ENCODE peak calls at places on chromosomes 12 and 14, in six cellular contexts. Z, H, C, D, F and I are unnamed samples.

GRCh38 chr12:41288188-41288811 is 100.2 kb downstream of the PDZRN4 start:
- DNase-seq in Z (no peak), H (no peak), C (no peak), D (no peak), F (no peak), I (no peak)

GRCh38 chr14:73755434-73756014 is 41.3 kb upstream of the PNMA1 start:
- DNase-seq in Z (no peak), H (no peak), C (no peak), D (no peak), F (no peak), I (no peak)

GRCh38 chr12:47082283-47082962 is 2.7 kb upstream of the AMIGO2 start:
- DNase-seq in Z (peak; percentile 27), H (no peak), C (no peak), D (no peak), F (no peak), I (no peak)

GRCh38 chr12:5246196-5246595 is 185.7 kb upstream of the NTF3 start:
- DNase-seq in Z (no peak), H (no peak), C (no peak), D (no peak), F (no peak), I (no peak)

GRCh38 chr14:72907886-72908285 is 14.0 kb upstream of the DPF3 start:
- DNase-seq in Z (no peak), H (peak; percentile 46), C (no peak), D (no peak), F (no peak), I (no peak)

GRCh38 chr14:88983755-88984154 is 159.3 kb downstream of the TTC8 start:
- DNase-seq in Z (peak; percentile 88), H (peak; percentile 82), C (no peak), D (peak; percentile 53), F (no peak), I (peak; percentile 73)

GRCh38 chr12:68899251-68899771 is 33.7 kb downstream of the CPM start:
- DNase-seq in Z (peak; percentile 52), H (peak; percentile 86), C (peak; percentile 8), D (peak; percentile 74), F (peak; percentile 70), I (peak; percentile 91)

GRCh38 chr12:15001733-15002471 is 29.1 kb downstream of the PDE6H start:
- DNase-seq in Z (no peak), H (peak; percentile 44), C (no peak), D (no peak), F (peak; percentile 87), I (no peak)

GRCh38 chr12:106205208-106206069 is 42.4 kb downstream of the CKAP4 start:
- DNase-seq in Z (peak; percentile 61), H (no peak), C (peak; percentile 64), D (no peak), F (no peak), I (no peak)

GRCh38 chr12:6450091-6450868 is 1.6 kb upstream of the TAPBPL start:
- DNase-seq in Z (no peak), H (no peak), C (no peak), D (no peak), F (no peak), I (no peak)

GRCh38 chr12:45234134-45234865 is 18.4 kb downstream of the ANO6 start:
- DNase-seq in Z (peak; percentile 91), H (peak; percentile 98), C (peak; percentile 88), D (peak; percentile 95), F (no peak), I (peak; percentile 93)

GRCh38 chr12:53827306-53827705 is 75.5 kb upstream of the CISTR start:
- DNase-seq in Z (no peak), H (no peak), C (no peak), D (no peak), F (no peak), I (no peak)

DNA sequence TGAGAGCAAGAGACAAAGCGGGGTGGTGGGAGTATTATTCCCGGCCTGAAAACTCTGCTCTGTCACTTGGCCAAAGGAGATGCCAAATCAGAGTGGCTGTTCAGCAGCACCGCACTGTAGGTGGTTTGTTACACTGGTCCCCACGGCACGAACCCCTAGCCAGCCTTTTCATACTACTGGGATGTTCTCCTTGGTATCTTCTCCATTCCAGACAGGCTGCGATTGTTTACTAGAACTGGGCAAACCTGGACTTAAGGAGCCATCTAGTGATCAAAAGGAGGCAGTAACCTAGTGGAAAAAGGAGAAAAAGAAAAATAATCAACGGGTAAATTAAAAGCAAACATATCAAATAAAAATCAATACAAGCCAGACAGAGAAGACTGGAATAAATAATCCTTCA is 58.9 kb upstream of the TMTC2 start:
- DNase-seq in Z (peak; percentile 59), H (peak; percentile 21), C (peak; percentile 26), D (no peak), F (no peak), I (peak; percentile 7)
- TF ChIP-seq CTCF in Z (peak; percentile 55), H (peak; percentile 31), C (peak; percentile 62), D (peak; percentile 44), F (no peak), I (peak; percentile 63)

GRCh38 chr12:132571051-132571450 is 39.3 kb downstream of the LRCOL1 start:
- DNase-seq in Z (no peak), H (no peak), C (no peak), D (no peak), F (no peak), I (no peak)

GRCh38 chr12:132574271-132574996 is 35.9 kb downstream of the LRCOL1 start:
- DNase-seq in Z (no peak), H (no peak), C (no peak), D (no peak), F (no peak), I (no peak)

GRCh38 chr12:132572106-132572505 is 38.3 kb downstream of the LRCOL1 start:
- DNase-seq in Z (no peak), H (no peak), C (no peak), D (no peak), F (no peak), I (no peak)

GRCh38 chr12:132571598-132571997 is 38.8 kb downstream of the LRCOL1 start:
- DNase-seq in Z (no peak), H (no peak), C (no peak), D (no peak), F (no peak), I (no peak)

DNA sequence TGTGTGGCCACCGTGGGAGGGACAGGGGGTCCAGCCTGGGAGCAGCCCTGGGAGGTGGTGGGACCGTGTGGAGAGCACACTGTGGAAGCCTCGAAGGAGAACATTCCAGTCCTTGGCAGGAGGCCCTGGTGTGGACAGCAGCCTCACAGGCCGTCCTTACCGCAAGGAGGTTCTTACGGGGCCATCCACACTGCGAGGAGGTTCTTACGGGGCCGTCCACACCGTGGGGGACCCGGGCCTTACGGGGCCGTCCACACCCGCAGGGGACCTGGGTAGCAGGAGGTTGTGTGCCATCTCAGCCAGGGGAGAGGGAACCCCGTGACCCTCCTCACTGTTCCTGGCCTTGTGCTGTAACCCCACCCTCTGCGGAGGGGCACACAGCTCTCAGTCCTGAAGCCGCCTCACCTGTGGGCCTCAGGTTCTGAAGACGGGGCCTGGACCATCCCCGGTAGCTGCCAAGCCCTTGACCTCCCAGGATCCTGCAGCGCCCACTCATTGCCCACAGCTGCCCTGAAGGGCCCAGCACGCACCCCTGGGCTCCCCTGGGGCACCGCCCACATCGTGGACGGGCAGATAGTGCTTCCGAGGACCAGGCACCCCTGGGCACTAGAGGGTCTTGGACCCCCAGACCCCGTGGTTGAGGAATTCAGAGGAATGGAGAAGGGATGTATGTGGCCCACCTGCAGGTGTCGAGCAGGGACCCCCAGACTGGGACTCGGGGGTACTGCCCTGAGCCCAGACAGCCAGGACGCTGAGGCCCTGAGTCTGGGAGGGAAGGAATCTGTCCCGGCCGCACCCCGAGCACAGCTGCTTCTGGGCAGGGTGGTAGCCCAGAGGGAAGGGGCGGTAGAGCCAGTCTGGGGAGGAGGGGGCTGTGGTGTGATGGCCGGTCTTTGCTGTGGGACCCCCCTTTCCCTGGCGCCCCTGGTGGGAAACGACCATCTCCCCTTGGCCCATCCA is 37.3 kb downstream of the LRCOL1 start:
- DNase-seq in Z (no peak), H (no peak), C (no peak), D (no peak), F (no peak), I (no peak)
- H3K4me3 ChIP-seq in Z (no peak overlapping the region), H (no peak overlapping the region), C (no peak overlapping the region), D (no peak overlapping the region), F (no peak overlapping the region), I (no peak overlapping the region)

DNA sequence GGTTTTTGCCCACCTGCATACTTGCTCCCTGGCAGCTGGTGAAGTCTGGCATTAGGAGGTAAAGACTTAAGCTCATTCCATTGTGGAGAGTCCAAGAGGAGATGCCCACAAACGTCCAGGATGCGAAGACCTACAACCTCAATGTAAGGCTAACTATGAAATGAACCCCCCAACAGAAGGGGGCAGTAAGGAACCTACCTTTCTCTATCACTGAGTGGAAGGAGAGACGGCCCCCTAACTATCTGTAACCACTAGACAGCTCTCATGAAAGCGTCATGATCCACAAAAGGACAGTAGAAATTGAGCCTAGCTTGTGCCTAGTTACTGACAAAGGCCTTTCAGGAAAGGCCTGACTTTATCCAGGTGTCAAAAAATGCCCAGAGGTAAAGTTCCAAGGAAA is 55.3 kb downstream of the ZFYVE21 start:
- DNase-seq in Z (no peak), H (no peak), C (no peak), D (no peak), F (no peak), I (no peak)
- TF ChIP-seq CTCF in Z (no peak), H (no peak), C (no peak), D (no peak), F (no peak), I (no peak)

GRCh38 chr14:96203635-96204034 is 1.0 kb upstream of the BDKRB2 start:
- DNase-seq in Z (no peak), H (no peak), C (no peak), D (no peak), F (no peak), I (no peak)

GRCh38 chr14:96206461-96206860 is 1.8 kb downstream of the BDKRB2 start:
- DNase-seq in Z (no peak), H (peak; percentile 30), C (no peak), D (no peak), F (no peak), I (no peak)

GRCh38 chr14:96204151-96205058 is at the start of gene BDKRB2:
- DNase-seq in Z (peak; percentile 76), H (peak; percentile 78), C (peak; percentile 38), D (no peak), F (peak; percentile 78), I (peak; percentile 49)

GRCh38 chr14:96205994-96206392 is 1.4 kb downstream of the BDKRB2 start:
- DNase-seq in Z (no peak), H (peak; percentile 34), C (no peak), D (no peak), F (no peak), I (no peak)

DNA sequence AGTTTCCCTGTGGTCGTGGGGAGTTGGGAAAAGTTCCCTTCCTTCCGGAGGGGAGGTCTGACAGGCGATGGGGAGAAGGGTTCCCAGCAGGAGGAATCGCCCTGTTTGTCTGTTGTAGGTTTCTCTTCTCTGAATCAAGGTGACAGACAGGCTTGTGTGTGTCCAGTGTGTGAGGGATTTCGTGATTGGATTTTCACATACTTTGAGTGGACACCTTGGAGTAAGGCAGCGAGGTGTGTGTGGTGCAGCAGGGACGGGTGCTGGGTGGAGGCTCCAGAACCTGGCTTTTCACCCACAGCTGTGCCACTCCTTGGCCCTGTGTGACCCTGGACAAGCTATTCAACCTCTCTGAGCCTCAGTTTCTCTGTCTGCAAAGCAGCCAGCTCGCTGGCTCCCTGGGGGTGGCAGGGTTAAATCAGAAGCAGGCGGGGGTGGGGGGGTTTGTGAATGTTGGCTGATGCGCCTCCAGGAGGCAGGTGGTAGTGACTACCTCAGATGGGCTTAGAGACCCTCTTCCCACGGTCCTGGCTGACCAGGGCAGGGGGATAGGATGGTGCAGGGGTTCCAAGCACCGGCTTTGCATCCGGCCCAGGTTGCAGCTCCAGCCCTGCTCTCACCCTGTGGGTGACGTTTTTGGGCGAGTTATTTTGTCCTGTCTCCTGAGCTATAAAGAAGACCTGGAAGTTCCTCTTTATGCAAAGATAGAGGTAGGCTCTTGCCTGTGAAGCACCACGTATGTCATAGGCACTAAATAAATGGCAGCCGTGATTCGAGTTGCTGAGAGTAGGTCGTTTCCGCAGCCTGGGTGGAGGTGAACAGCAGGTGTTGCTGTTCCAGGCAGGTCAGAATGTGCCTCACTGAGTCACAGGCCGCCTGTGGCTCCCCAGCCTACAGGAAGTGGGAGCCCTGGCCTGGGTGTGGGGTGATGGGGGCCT is 687 bp downstream of the BDKRB2 start:
- DNase-seq in Z (no peak), H (no peak), C (no peak), D (no peak), F (no peak), I (no peak)
- H3K4me3 ChIP-seq in Z (peak overlapping the region; percentile 76), H (peak overlapping the region; percentile 65), C (peak overlapping the region; percentile 61), D (peak overlapping the region; percentile 70), F (peak overlapping the region; percentile 28), I (peak overlapping the region; percentile 63)